ENCODE peak calls at places on chromosome 4, in seven cellular contexts. M, E, A, V, J, X and I are unnamed samples.

GRCh38 chr4:65893311-65893710 is 223.0 kb upstream of the EPHA5 start:
- DNase-seq in A (peak; percentile 0), M (no peak), J (peak; percentile 6), V (no peak), X (no peak), E (no peak), I (no peak)

GRCh38 chr4:184100297-184100885 is 117.3 kb downstream of the ENPP6 start:
- DNase-seq in X (peak; percentile 93), J (peak; percentile 67), E (peak; percentile 65), A (no peak), V (no peak), M (peak; percentile 26), I (peak; percentile 80)

GRCh38 chr4:72592076-72592475 is 23.1 kb upstream of the ADAMTS3 start:
- DNase-seq in V (no peak), E (no peak), M (no peak), J (no peak), A (no peak), X (peak; percentile 55), I (no peak)

GRCh38 chr4:83356899-83357661 is 22.4 kb upstream of the HPSE start:
- DNase-seq in E (no peak), A (peak; percentile 95), J (no peak), X (no peak), V (no peak), M (peak; percentile 91), I (no peak)

GRCh38 chr4:21181716-21182115 is 481.5 kb downstream of the PACRGL start:
- DNase-seq in X (no peak), A (peak; percentile 6), V (no peak), M (no peak), J (no peak), E (no peak), I (no peak)

GRCh38 chr4:31261632-31262031 is 541.5 kb downstream of the PCDH7 start:
- DNase-seq in M (no peak), A (no peak), J (no peak), E (no peak), V (no peak), X (no peak), I (no peak)

GRCh38 chr4:112144546-112145325 is 518 bp upstream of the FAM241A start:
- DNase-seq in E (no peak), M (no peak), A (no peak), X (no peak), V (no peak), J (no peak), I (no peak)

GRCh38 chr4:185243879-185244278 is 34.5 kb downstream of the SNX25 start:
- DNase-seq in E (no peak), J (no peak), A (no peak), M (no peak), X (no peak), V (no peak), I (no peak)

GRCh38 chr4:156771171-156771837 is 200.3 kb downstream of the PDGFC start:
- DNase-seq in V (no peak), A (peak; percentile 87), M (peak; percentile 69), E (no peak), X (peak; percentile 5), J (peak; percentile 54), I (no peak)

GRCh38 chr4:87165886-87166285 is 54.5 kb downstream of the KLHL8 start:
- DNase-seq in V (no peak), A (no peak), X (no peak), E (no peak), M (no peak), J (no peak), I (no peak)

GRCh38 chr4:188714907-188715306 is 575.7 kb downstream of the TRIML1 start:
- DNase-seq in X (no peak), A (peak; percentile 20), M (peak; percentile 83), J (no peak), E (no peak), V (no peak), I (no peak)

GRCh38 chr4:88672987-88673386 is 24.6 kb downstream of the NAP1L5 start:
- DNase-seq in M (peak; percentile 48), X (peak; percentile 17), E (peak; percentile 16), A (peak; percentile 30), J (peak; percentile 79), V (peak; percentile 47), I (no peak)

GRCh38 chr4:86924805-86925204 is 10.0 kb upstream of the AFF1 start:
- DNase-seq in X (no peak), V (no peak), M (peak; percentile 76), J (no peak), E (no peak), A (peak; percentile 69), I (no peak)

GRCh38 chr4:53431052-53431451 is 53.6 kb downstream of the FIP1L1 start:
- DNase-seq in E (no peak), V (no peak), M (no peak), J (no peak), A (no peak), X (no peak), I (no peak)

GRCh38 chr4:184475096-184475461 is 729 bp upstream of the IRF2 start:
- DNase-seq in V (peak; percentile 31), A (peak; percentile 42), J (peak; percentile 53), E (peak; percentile 56), M (peak; percentile 35), X (peak; percentile 61), I (peak; percentile 90)

GRCh38 chr4:150971901-150972300 is 43.2 kb downstream of the LRBA start:
- DNase-seq in A (no peak), X (no peak), V (no peak), J (no peak), M (no peak), E (no peak), I (no peak)

GRCh38 chr4:1604181-1604705 is 79.9 kb downstream of the FAM53A start:
- DNase-seq in E (no peak), J (no peak), V (no peak), X (no peak), A (peak; percentile 35), M (no peak), I (no peak)

GRCh38 chr4:147340111-147340510 is 140.8 kb upstream of the EDNRA start:
- DNase-seq in V (no peak), J (no peak), E (no peak), X (no peak), A (peak; percentile 86), M (peak; percentile 89), I (no peak)

GRCh38 chr4:100208964-100209363 is 18.7 kb upstream of the DDIT4L start:
- DNase-seq in X (no peak), M (no peak), A (peak; percentile 27), E (no peak), V (no peak), J (no peak), I (no peak)

GRCh38 chr4:30866907-30867306 is 146.7 kb downstream of the PCDH7 start:
- DNase-seq in E (no peak), X (no peak), V (no peak), M (no peak), J (no peak), A (peak; percentile 63), I (no peak)

GRCh38 chr4:107832275-107832807 is 7.6 kb downstream of the SGMS2 start:
- DNase-seq in E (no peak), X (no peak), A (no peak), M (no peak), V (no peak), J (peak; percentile 17), I (no peak)

GRCh38 chr4:82268826-82269193 is 105.0 kb downstream of the HNRNPD start:
- DNase-seq in J (no peak), V (no peak), E (no peak), M (no peak), A (no peak), X (no peak), I (no peak)
- TF ChIP-seq CTCF in J (no peak), V (no peak), E (no peak), M (no peak), A (no peak), X (no peak), I (no peak)

DNA sequence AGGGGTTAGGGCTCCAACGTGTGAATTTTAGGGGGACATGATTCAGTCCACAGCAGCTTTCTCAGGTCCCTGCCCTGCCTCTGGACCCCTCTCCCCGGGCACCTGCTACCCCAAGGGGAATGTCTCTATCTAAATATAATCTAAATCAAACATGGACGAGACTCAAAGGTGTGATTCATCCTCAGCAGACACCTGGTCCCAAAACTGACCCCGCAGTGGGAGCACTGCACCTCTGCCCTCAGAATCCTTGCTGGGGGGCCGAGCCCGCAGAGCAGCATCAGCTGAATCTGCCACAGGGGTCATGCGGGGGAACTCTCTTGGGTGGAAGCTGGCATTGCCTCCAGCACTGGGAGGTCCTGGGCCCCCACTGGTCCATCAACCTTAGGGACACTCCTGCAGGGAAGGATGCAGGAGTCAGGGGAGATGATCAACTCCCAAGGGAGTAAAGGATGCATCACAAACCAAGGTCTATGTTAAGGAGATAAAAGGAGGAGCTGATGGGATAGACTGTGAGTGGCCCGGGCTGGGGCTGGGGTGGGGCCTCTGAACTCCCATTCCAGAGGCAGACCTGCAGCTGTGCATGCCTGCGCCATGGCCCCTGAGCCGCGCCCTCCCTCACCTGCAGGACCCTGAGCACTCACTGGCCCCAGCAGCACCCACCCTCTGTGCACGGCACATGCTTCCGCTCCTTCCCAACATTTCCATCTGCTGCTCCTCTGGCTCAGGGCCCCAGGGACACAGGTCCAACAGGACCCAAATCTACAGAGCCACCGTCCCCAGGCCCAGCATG is 54.0 kb downstream of the ADRA2C start:
- DNase-seq in E (no peak), V (no peak), X (no peak), A (no peak), M (no peak), J (no peak), I (no peak)
- TF ChIP-seq CTCF in E (no peak), V (no peak), X (no peak), A (no peak), M (no peak), J (no peak), I (no peak)

DNA sequence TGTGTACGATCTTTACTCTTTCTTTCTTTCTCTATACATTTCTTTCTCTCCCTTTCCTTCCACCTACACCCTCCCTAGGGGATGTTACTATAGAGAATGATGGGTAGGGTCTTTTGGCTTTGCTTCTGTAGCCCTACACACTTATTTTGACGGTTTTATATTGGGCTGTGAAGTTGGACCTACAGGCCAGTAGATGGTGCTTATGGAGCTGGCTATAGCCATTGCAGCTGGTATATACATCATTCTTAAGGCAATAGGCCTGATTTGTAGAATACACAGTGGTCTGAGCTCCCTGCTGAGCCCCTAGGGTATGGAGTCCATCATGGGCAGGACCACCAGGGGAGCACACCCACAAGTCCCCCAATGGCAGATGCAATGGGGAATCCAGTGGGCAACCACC is 1869.7 kb downstream of the STIM2 start:
- DNase-seq in X (no peak), E (no peak), V (no peak), J (no peak), M (no peak), A (no peak), I (no peak)
- TF ChIP-seq CTCF in X (no peak), E (no peak), V (no peak), J (peak; percentile 18), M (no peak), A (no peak), I (no peak)

GRCh38 chr4:10058371-10058770 is 37.1 kb upstream of the SLC2A9 start:
- DNase-seq in E (no peak), J (no peak), M (no peak), A (no peak), X (no peak), V (no peak), I (no peak)

GRCh38 chr4:10066206-10066605 is 44.9 kb upstream of the SLC2A9 start:
- DNase-seq in M (no peak), V (no peak), E (no peak), A (no peak), X (no peak), J (no peak), I (no peak)

GRCh38 chr4:10061650-10062415 is 40.5 kb upstream of the SLC2A9 start:
- DNase-seq in X (no peak), M (peak; percentile 20), A (peak; percentile 30), J (no peak), E (no peak), V (no peak), I (peak; percentile 15)

GRCh38 chr4:10066704-10067651 is 45.7 kb upstream of the SLC2A9 start:
- DNase-seq in J (no peak), A (no peak), V (no peak), M (no peak), E (no peak), X (no peak), I (no peak)

GRCh38 chr4:10063544-10064300 is 42.4 kb upstream of the SLC2A9 start:
- DNase-seq in V (peak; percentile 48), E (no peak), J (peak; percentile 65), M (peak; percentile 70), X (no peak), A (peak; percentile 75), I (peak; percentile 61)
- TF ChIP-seq CTCF in V (no peak), E (peak; percentile 10), J (peak; percentile 71), M (peak; percentile 66), X (peak; percentile 21), A (peak; percentile 59), I (no peak)